ENCODE peak calls at places on chromosomes 2 and 18, in seven cellular contexts. S is tibial nerve, C is H1, Y is heart left ventricle, I is ovary, E is spleen, H is Peyer's patch. X is an unnamed sample.

GRCh38 chr2:9002637-9003365 is 683 bp downstream of the MBOAT2 start:
- DNase-seq in E (peak), Y (peak), I (peak), H (no peak), S (no peak), C (peak), X (peak)

GRCh38 chr2:100107911-100108647 is 34.3 kb downstream of the AFF3 start:
- DNase-seq in Y (no peak), H (no peak), I (no peak), S (no peak), C (no peak), E (no peak), X (no peak)

GRCh38 chr18:74947417-74947816 is 261.5 kb downstream of the PTGR3 start:
- DNase-seq in Y (no peak), H (no peak), C (no peak), I (no peak), S (no peak), E (no peak), X (no peak)

GRCh38 chr18:13362051-13362450 is 143.5 kb downstream of the LDLRAD4 start:
- DNase-seq in I (no peak), E (no peak), C (no peak), S (no peak), Y (no peak), H (no peak), X (no peak)

GRCh38 chr2:99710720-99711612 is 221.1 kb upstream of the REV1 start:
- DNase-seq in S (no peak), E (no peak), C (no peak), Y (no peak), H (no peak), I (no peak), X (no peak)

GRCh38 chr2:10048501-10049171 is 5.3 kb downstream of the KLF11 start:
- DNase-seq in S (no peak), I (no peak), H (no peak), E (peak), C (no peak), Y (peak), X (no peak)

GRCh38 chr2:86072271-86072858 is 33.3 kb downstream of the POLR1A start:
- DNase-seq in E (peak), Y (peak), S (peak), I (peak), C (no peak), H (peak), X (peak)

GRCh38 chr18:12034241-12035100 is 53.2 kb downstream of the IMPA2 start:
- DNase-seq in I (no peak), H (no peak), Y (no peak), E (no peak), S (no peak), C (peak), X (no peak)

GRCh38 chr2:196914867-196915465 is 11.5 kb downstream of the PGAP1 start:
- DNase-seq in C (no peak), H (no peak), I (no peak), S (no peak), Y (no peak), E (no peak), X (no peak)

GRCh38 chr2:653645-654425 is 23.4 kb downstream of the TMEM18 start:
- DNase-seq in H (no peak), Y (no peak), I (no peak), C (peak), S (no peak), E (no peak), X (no peak)

GRCh38 chr2:42854207-42854818 is 61.9 kb upstream of the HAAO start:
- DNase-seq in Y (peak), C (no peak), H (no peak), E (peak), S (peak), I (peak), X (peak)

GRCh38 chr2:102632380-102633175 is 13.2 kb downstream of the SLC9A2 start:
- DNase-seq in C (no peak), E (no peak), H (no peak), Y (no peak), S (no peak), I (no peak), X (no peak)

GRCh38 chr18:26052497-26052896 is 37.9 kb downstream of the SS18 start:
- DNase-seq in E (no peak), C (no peak), S (no peak), Y (no peak), I (no peak), H (no peak), X (no peak)

GRCh38 chr2:121427187-121427689 is 103.4 kb upstream of the RNU4ATAC start:
- DNase-seq in E (no peak), H (no peak), Y (no peak), I (no peak), C (no peak), S (no peak), X (no peak)

GRCh38 chr2:5914831-5915611 is 222.8 kb downstream of the SOX11 start:
- DNase-seq in I (no peak), C (peak), S (no peak), E (no peak), Y (no peak), H (no peak), X (no peak)

GRCh38 chr2:187483537-187483936 is 35.5 kb upstream of the CALCRL start:
- DNase-seq in I (no peak), E (no peak), H (no peak), S (no peak), Y (no peak), C (no peak), X (no peak)

GRCh38 chr2:40653829-40654228 is 201.9 kb upstream of the SLC8A1 start:
- DNase-seq in S (no peak), E (no peak), I (no peak), Y (no peak), C (no peak), H (no peak), X (no peak)

GRCh38 chr2:220356076-220356475 is 728.6 kb downstream of the SLC4A3 start:
- DNase-seq in S (no peak), I (no peak), Y (no peak), H (no peak), E (no peak), C (no peak), X (no peak)

GRCh38 chr2:28187186-28187585 is 205.5 kb upstream of the FOSL2 start:
- DNase-seq in Y (no peak), S (no peak), I (no peak), H (no peak), E (no peak), C (no peak), X (no peak)

GRCh38 chr2:75311993-75312392 is 112.7 kb upstream of the TACR1 start:
- DNase-seq in H (peak), E (peak), C (peak), S (no peak), Y (no peak), I (no peak), X (no peak)

GRCh38 chr2:158094487-158095092 is 7.1 kb upstream of the UPP2 start:
- DNase-seq in C (no peak), E (peak), S (no peak), Y (no peak), H (no peak), I (no peak), X (no peak)

GRCh38 chr2:239889641-239890055 is 135.5 kb downstream of the NDUFA10 start:
- DNase-seq in Y (no peak), H (no peak), C (no peak), E (no peak), S (no peak), I (no peak), X (peak)

GRCh38 chr2:115609978-115610377 is 1167.5 kb downstream of the DPP10 start:
- DNase-seq in S (no peak), H (no peak), Y (no peak), E (no peak), C (no peak), I (no peak), X (no peak)

GRCh38 chr2:37634914-37635358 is 36.5 kb downstream of the CDC42EP3 start:
- DNase-seq in Y (no peak), H (no peak), C (no peak), E (no peak), I (no peak), S (no peak), X (no peak)

GRCh38 chr2:169715379-169716228 is 18.0 kb upstream of the KLHL23 start:
- DNase-seq in S (no peak), E (no peak), H (no peak), I (no peak), Y (no peak), C (no peak), X (peak)

GRCh38 chr18:44541159-44541558 is 139.5 kb upstream of the SETBP1 start:
- DNase-seq in C (no peak), Y (no peak), H (no peak), I (no peak), E (no peak), S (no peak), X (no peak)

GRCh38 chr2:120468136-120468535 is 122.2 kb downstream of the INHBB start:
- DNase-seq in H (no peak), C (no peak), Y (no peak), S (no peak), I (peak), E (peak), X (no peak)

GRCh38 chr2:142603761-142604160 is 273.7 kb upstream of the KYNU start:
- DNase-seq in E (no peak), S (no peak), Y (no peak), I (no peak), H (no peak), C (no peak), X (no peak)

GRCh38 chr2:9221223-9221622 is 14.6 kb downstream of the ASAP2 start:
- DNase-seq in H (no peak), I (no peak), S (no peak), C (no peak), E (no peak), Y (no peak), X (no peak)

GRCh38 chr2:6310186-6310909 is 555.4 kb downstream of the CMPK2 start:
- DNase-seq in Y (no peak), I (no peak), E (no peak), S (no peak), C (no peak), H (no peak), X (no peak)

GRCh38 chr2:241354668-241355658 is 1.1 kb upstream of the FARP2 start:
- DNase-seq in H (peak), S (peak), Y (peak), E (peak), I (peak), C (peak), X (peak)

GRCh38 chr2:174840436-174840835 is 76.2 kb upstream of the CHRNA1 start:
- DNase-seq in S (no peak), Y (no peak), I (no peak), C (no peak), H (no peak), E (no peak), X (no peak)

GRCh38 chr2:149597050-149598013 is 9.8 kb upstream of the MMADHC start:
- DNase-seq in S (no peak), C (no peak), H (peak), E (no peak), Y (no peak), I (no peak), X (no peak)

GRCh38 chr2:177693658-177694334 is 301.2 kb downstream of the AGPS start:
- DNase-seq in I (no peak), E (no peak), S (no peak), C (no peak), H (no peak), Y (no peak), X (no peak)

GRCh38 chr2:174633621-174633927 is 36.0 kb upstream of the WIPF1 start:
- DNase-seq in C (no peak), Y (no peak), I (no peak), S (no peak), H (peak), E (peak), X (no peak)

GRCh38 chr2:70985956-70986355 is 7.5 kb downstream of the ANKRD53 start:
- DNase-seq in I (no peak), H (no peak), E (peak), S (no peak), Y (no peak), C (no peak), X (no peak)

GRCh38 chr2:15901095-15901807 is 39.1 kb upstream of the MYCN start:
- DNase-seq in S (no peak), E (no peak), C (no peak), I (no peak), H (no peak), Y (no peak), X (no peak)

GRCh38 chr2:97644023-97644717 is 1.7 kb upstream of the COX5B start:
- DNase-seq in Y (no peak), S (no peak), E (no peak), C (peak), I (no peak), H (no peak), X (no peak)

GRCh38 chr2:169010633-169011460 is 20.3 kb downstream of the ABCB11 start:
- DNase-seq in C (no peak), S (no peak), I (no peak), H (no peak), E (no peak), Y (no peak), X (no peak)

GRCh38 chr2:31555967-31556706 is 24.6 kb downstream of the SRD5A2 start:
- DNase-seq in S (no peak), C (no peak), H (no peak), Y (no peak), E (no peak), I (no peak), X (no peak)

GRCh38 chr18:59659486-59660187 is 37.6 kb downstream of the CCBE1 start:
- DNase-seq in S (no peak), E (no peak), H (no peak), Y (no peak), I (no peak), C (no peak), X (no peak)
- H3K4me3 ChIP-seq in S (no peak), E (no peak), H (peak), Y (peak), I (peak), C (no peak), X (no peak)

GRCh38 chr2:73386342-73386868 is 769 bp downstream of the ALMS1 start:
- DNase-seq in S (no peak), I (no peak), C (no peak), H (no peak), Y (no peak), E (no peak), X (no peak)
- TF ChIP-seq POLR2A in S (no peak), I (no peak), C (no peak), H (no peak), Y (no peak), E (no peak), X (no peak)

GRCh38 chr18:10715791-10716190 is 190.0 kb downstream of the NAPG start:
- DNase-seq in Y (no peak), S (no peak), H (no peak), I (no peak), C (no peak), E (no peak), X (no peak)
- H3K27ac ChIP-seq in Y (no peak), S (no peak), H (no peak), I (no peak), C (no peak), E (no peak), X (no peak)

GRCh38 chr2:217904614-217904965 is 98.2 kb downstream of the TNS1 start:
- DNase-seq in E (no peak), I (peak), C (no peak), Y (no peak), S (no peak), H (no peak), X (no peak)
- H3K4me3 ChIP-seq in E (no peak), I (no peak), C (no peak), Y (peak), S (peak), H (peak), X (no peak)

GRCh38 chr2:59899692-59900091 is 653.8 kb downstream of the BCL11A start:
- DNase-seq in S (no peak), C (no peak), I (no peak), Y (no peak), E (no peak), H (no peak), X (no peak)

GRCh38 chr2:59893612-59894011 is 659.8 kb downstream of the BCL11A start:
- DNase-seq in Y (no peak), E (no peak), I (no peak), C (no peak), H (no peak), S (no peak), X (no peak)

GRCh38 chr2:59900728-59901452 is 652.6 kb downstream of the BCL11A start:
- DNase-seq in S (no peak), I (no peak), C (no peak), Y (no peak), H (no peak), E (no peak), X (no peak)

GRCh38 chr2:59892398-59892797 is 661.1 kb downstream of the BCL11A start:
- DNase-seq in S (no peak), H (no peak), E (no peak), C (no peak), Y (no peak), I (no peak), X (no peak)

DNA sequence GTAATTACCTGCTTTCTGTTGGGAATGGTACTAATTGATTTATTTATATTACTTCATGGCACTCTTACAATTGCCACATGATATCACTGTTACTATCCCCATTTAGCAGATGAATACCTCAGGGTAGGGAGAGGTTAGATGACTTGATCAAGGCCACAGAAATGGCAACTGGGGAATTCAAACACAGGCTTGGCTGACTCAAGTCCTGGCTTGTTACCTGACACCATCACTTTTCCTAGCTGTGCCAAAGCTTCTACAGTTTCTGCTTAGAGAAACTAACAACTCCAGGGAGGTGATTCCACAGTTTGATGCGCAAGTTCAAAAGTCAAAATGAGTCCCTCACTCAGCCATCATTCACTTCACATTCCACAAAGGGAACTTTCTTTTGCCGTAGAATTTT is 657.0 kb downstream of the BCL11A start:
- DNase-seq in C (no peak), H (no peak), E (no peak), I (no peak), Y (no peak), S (no peak), X (no peak)
- TF ChIP-seq POLR2A in C (no peak), H (no peak), E (no peak), I (no peak), Y (no peak), S (no peak), X (no peak)

GRCh38 chr18:49007663-49008062 is 56.9 kb upstream of the SMAD7 start:
- DNase-seq in I (no peak), S (no peak), H (no peak), Y (no peak), E (peak), C (no peak), X (no peak)

GRCh38 chr18:49008716-49009115 is 58.0 kb upstream of the SMAD7 start:
- DNase-seq in S (no peak), I (no peak), Y (no peak), E (peak), C (no peak), H (no peak), X (no peak)

GRCh38 chr18:49008156-49008555 is 57.4 kb upstream of the SMAD7 start:
- DNase-seq in S (no peak), Y (no peak), C (no peak), H (no peak), E (peak), I (no peak), X (no peak)

GRCh38 chr18:49002881-49003280 is 52.1 kb upstream of the SMAD7 start:
- DNase-seq in S (no peak), I (no peak), Y (no peak), C (no peak), E (no peak), H (no peak), X (no peak)

GRCh38 chr18:49006641-49007136 is 55.9 kb upstream of the SMAD7 start:
- DNase-seq in C (no peak), Y (peak), I (no peak), S (no peak), E (peak), H (no peak), X (no peak)
- H3K27ac ChIP-seq in C (no peak), Y (no peak), I (no peak), S (no peak), E (no peak), H (no peak), X (no peak)

GRCh38 chr2:45167885-45168284 is 158.6 kb upstream of the SIX2 start:
- DNase-seq in H (no peak), S (no peak), C (no peak), I (no peak), E (no peak), Y (no peak), X (no peak)
- H3K4me3 ChIP-seq in H (no peak), S (no peak), C (peak), I (no peak), E (no peak), Y (no peak), X (no peak)

GRCh38 chr18:23990474-23991410 is 23.8 kb upstream of the TTC39C start:
- DNase-seq in H (no peak), E (no peak), C (no peak), S (no peak), Y (no peak), I (no peak), X (no peak)

GRCh38 chr18:23995180-23995579 is 19.4 kb upstream of the TTC39C start:
- DNase-seq in Y (no peak), H (no peak), E (no peak), S (no peak), C (no peak), I (no peak), X (no peak)

GRCh38 chr18:23994361-23994902 is 20.1 kb upstream of the TTC39C start:
- DNase-seq in H (no peak), C (no peak), E (no peak), Y (no peak), I (peak), S (no peak), X (no peak)

GRCh38 chr18:23992941-23993280 is 21.6 kb upstream of the TTC39C start:
- DNase-seq in H (no peak), S (no peak), I (no peak), C (no peak), E (no peak), Y (no peak), X (no peak)

GRCh38 chr18:23992119-23992940 is 22.2 kb upstream of the TTC39C start:
- DNase-seq in C (no peak), H (peak), E (no peak), I (peak), S (no peak), Y (peak), X (peak)
- TF ChIP-seq POLR2A in C (no peak), H (no peak), E (no peak), I (no peak), S (no peak), Y (no peak), X (no peak)

DNA sequence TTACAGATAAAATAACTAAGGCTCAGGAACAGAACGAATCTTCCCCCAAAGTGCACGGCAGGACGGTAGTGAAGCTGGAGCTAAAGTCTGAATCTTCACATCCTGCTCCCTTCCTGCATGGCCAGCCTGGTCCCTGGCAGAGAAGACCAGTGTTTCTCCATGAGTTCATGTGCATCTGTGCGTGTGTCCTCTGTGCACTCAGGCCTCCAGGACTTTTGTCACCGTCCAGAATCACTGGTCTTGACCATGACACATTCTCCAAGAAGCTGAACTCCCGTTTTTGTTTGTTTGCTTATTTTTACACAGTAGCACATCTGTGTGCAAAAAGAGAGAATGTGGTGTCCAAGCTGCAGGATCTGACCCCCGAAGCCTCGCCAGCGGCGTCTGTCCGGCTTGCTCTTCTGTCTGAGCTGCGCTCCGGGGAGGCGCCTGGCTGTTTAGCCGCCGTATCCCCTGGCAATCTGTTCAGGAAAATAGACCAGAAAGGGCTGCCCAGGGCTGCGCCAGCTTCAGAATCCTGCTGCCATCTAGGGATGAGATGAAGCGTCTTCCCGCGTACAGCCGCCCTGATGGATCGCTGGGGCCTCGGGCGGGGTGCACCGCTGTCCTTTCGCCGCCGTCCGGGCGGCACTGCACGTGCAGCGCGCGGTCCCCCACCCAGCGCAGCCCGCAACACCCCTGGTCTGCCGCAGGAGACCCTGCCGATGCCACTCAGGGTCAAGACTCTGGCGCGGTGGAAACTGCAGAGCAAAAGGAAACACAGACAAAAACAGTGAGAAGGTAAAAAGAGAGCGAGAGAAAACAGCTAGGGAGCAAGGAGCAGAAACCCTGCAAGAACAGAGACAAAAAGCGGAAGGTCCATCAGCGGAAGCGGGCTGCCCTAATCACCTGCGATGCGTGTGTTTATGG is 2113.6 kb upstream of the PIK3C3 start:
- DNase-seq in E (peak), C (peak), S (no peak), Y (peak), I (peak), H (no peak), X (peak)
- H3K27ac ChIP-seq in E (no peak), C (no peak), S (no peak), Y (no peak), I (no peak), H (no peak), X (no peak)